ENCODE peak calls at places on chromosome 6, in ten cellular contexts. One of them, this sample, is unnamed.

GRCh38 chr6:31158863-31159855 is 770 bp downstream of the TCF19 start:
- DNase-seq in DMS 273 treated with DMSO at 0.1 percent for 48 hours: no peak
- DNase-seq in LoVo: no peak
- DNase-seq in Kasumi-1: peak
- DNase-seq in NAMALWA: no peak
- DNase-seq in activated CD4-positive, alpha-beta T cell treated with anti-CD3 and anti-CD28 coated beads, Interleukin-2, amount 50 U/mL, for 24 hours: peak
- DNase-seq in hepatocyte: no peak
- DNase-seq in brain microvascular endothelial cell: peak
- DNase-seq in psoas muscle: no peak
- DNase-seq in progenitor cell of endocrine pancreas: no peak
- DNase-seq in this sample: no peak

GRCh38 chr6:80454197-80454596 is 347.7 kb downstream of the BCKDHB start:
- DNase-seq in DMS 273 treated with DMSO at 0.1 percent for 48 hours: no peak
- DNase-seq in activated CD4-positive, alpha-beta T cell treated with anti-CD3 and anti-CD28 coated beads, Interleukin-2, amount 50 U/mL, for 24 hours: no peak
- DNase-seq in NAMALWA: no peak
- DNase-seq in brain microvascular endothelial cell: peak
- DNase-seq in psoas muscle: no peak
- DNase-seq in progenitor cell of endocrine pancreas: no peak
- DNase-seq in hepatocyte: no peak
- DNase-seq in Kasumi-1: no peak
- DNase-seq in LoVo: peak
- DNase-seq in this sample: no peak

GRCh38 chr6:14476793-14477531 is 359.4 kb downstream of the CD83 start:
- DNase-seq in psoas muscle: peak
- DNase-seq in LoVo: peak
- DNase-seq in DMS 273 treated with DMSO at 0.1 percent for 48 hours: peak
- DNase-seq in Kasumi-1: no peak
- DNase-seq in activated CD4-positive, alpha-beta T cell treated with anti-CD3 and anti-CD28 coated beads, Interleukin-2, amount 50 U/mL, for 24 hours: no peak
- DNase-seq in hepatocyte: peak
- DNase-seq in brain microvascular endothelial cell: peak
- DNase-seq in progenitor cell of endocrine pancreas: no peak
- DNase-seq in NAMALWA: no peak
- DNase-seq in this sample: peak

GRCh38 chr6:42958125-42958524 is 2.4 kb upstream of the GNMT start:
- DNase-seq in Kasumi-1: no peak
- DNase-seq in psoas muscle: no peak
- DNase-seq in progenitor cell of endocrine pancreas: no peak
- DNase-seq in LoVo: no peak
- DNase-seq in DMS 273 treated with DMSO at 0.1 percent for 48 hours: no peak
- DNase-seq in brain microvascular endothelial cell: no peak
- DNase-seq in NAMALWA: no peak
- DNase-seq in hepatocyte: no peak
- DNase-seq in activated CD4-positive, alpha-beta T cell treated with anti-CD3 and anti-CD28 coated beads, Interleukin-2, amount 50 U/mL, for 24 hours: no peak
- DNase-seq in this sample: no peak

GRCh38 chr6:26328265-26328844 is 36.6 kb upstream of the BTN3A2 start:
- DNase-seq in activated CD4-positive, alpha-beta T cell treated with anti-CD3 and anti-CD28 coated beads, Interleukin-2, amount 50 U/mL, for 24 hours: no peak
- DNase-seq in NAMALWA: peak
- DNase-seq in progenitor cell of endocrine pancreas: no peak
- DNase-seq in Kasumi-1: no peak
- DNase-seq in hepatocyte: no peak
- DNase-seq in LoVo: no peak
- DNase-seq in psoas muscle: no peak
- DNase-seq in DMS 273 treated with DMSO at 0.1 percent for 48 hours: peak
- DNase-seq in brain microvascular endothelial cell: no peak
- DNase-seq in this sample: peak

GRCh38 chr6:165659945-165660862 is 2.8 kb downstream of the PDE10A start:
- DNase-seq in LoVo: no peak
- DNase-seq in activated CD4-positive, alpha-beta T cell treated with anti-CD3 and anti-CD28 coated beads, Interleukin-2, amount 50 U/mL, for 24 hours: no peak
- DNase-seq in hepatocyte: peak
- DNase-seq in NAMALWA: no peak
- DNase-seq in DMS 273 treated with DMSO at 0.1 percent for 48 hours: no peak
- DNase-seq in Kasumi-1: no peak
- DNase-seq in progenitor cell of endocrine pancreas: peak
- DNase-seq in brain microvascular endothelial cell: no peak
- DNase-seq in psoas muscle: no peak
- DNase-seq in this sample: no peak

GRCh38 chr6:23523771-23524170 is 602.2 kb upstream of the NRSN1 start:
- DNase-seq in NAMALWA: no peak
- DNase-seq in psoas muscle: no peak
- DNase-seq in DMS 273 treated with DMSO at 0.1 percent for 48 hours: peak
- DNase-seq in LoVo: no peak
- DNase-seq in activated CD4-positive, alpha-beta T cell treated with anti-CD3 and anti-CD28 coated beads, Interleukin-2, amount 50 U/mL, for 24 hours: no peak
- DNase-seq in brain microvascular endothelial cell: no peak
- DNase-seq in Kasumi-1: no peak
- DNase-seq in progenitor cell of endocrine pancreas: no peak
- DNase-seq in hepatocyte: no peak
- DNase-seq in this sample: no peak

GRCh38 chr6:53741417-53741816 is 53.4 kb upstream of the LRRC1 start:
- DNase-seq in psoas muscle: no peak
- DNase-seq in Kasumi-1: no peak
- DNase-seq in brain microvascular endothelial cell: no peak
- DNase-seq in activated CD4-positive, alpha-beta T cell treated with anti-CD3 and anti-CD28 coated beads, Interleukin-2, amount 50 U/mL, for 24 hours: no peak
- DNase-seq in NAMALWA: no peak
- DNase-seq in LoVo: no peak
- DNase-seq in hepatocyte: peak
- DNase-seq in DMS 273 treated with DMSO at 0.1 percent for 48 hours: no peak
- DNase-seq in progenitor cell of endocrine pancreas: no peak
- DNase-seq in this sample: peak

GRCh38 chr6:2913621-2914317 is 10.7 kb upstream of the SERPINB9 start:
- DNase-seq in NAMALWA: no peak
- DNase-seq in Kasumi-1: no peak
- DNase-seq in DMS 273 treated with DMSO at 0.1 percent for 48 hours: no peak
- DNase-seq in brain microvascular endothelial cell: no peak
- DNase-seq in LoVo: no peak
- DNase-seq in psoas muscle: no peak
- DNase-seq in progenitor cell of endocrine pancreas: no peak
- DNase-seq in hepatocyte: no peak
- DNase-seq in activated CD4-positive, alpha-beta T cell treated with anti-CD3 and anti-CD28 coated beads, Interleukin-2, amount 50 U/mL, for 24 hours: no peak
- DNase-seq in this sample: no peak

GRCh38 chr6:5151955-5152401 is 66.8 kb downstream of the PPP1R3G start:
- DNase-seq in brain microvascular endothelial cell: peak
- DNase-seq in psoas muscle: no peak
- DNase-seq in Kasumi-1: no peak
- DNase-seq in NAMALWA: no peak
- DNase-seq in activated CD4-positive, alpha-beta T cell treated with anti-CD3 and anti-CD28 coated beads, Interleukin-2, amount 50 U/mL, for 24 hours: no peak
- DNase-seq in progenitor cell of endocrine pancreas: no peak
- DNase-seq in DMS 273 treated with DMSO at 0.1 percent for 48 hours: no peak
- DNase-seq in hepatocyte: no peak
- DNase-seq in LoVo: no peak
- DNase-seq in this sample: no peak

GRCh38 chr6:137165375-137166246 is 7.8 kb downstream of the IL22RA2 start:
- DNase-seq in hepatocyte: no peak
- DNase-seq in Kasumi-1: no peak
- DNase-seq in psoas muscle: no peak
- DNase-seq in progenitor cell of endocrine pancreas: no peak
- DNase-seq in DMS 273 treated with DMSO at 0.1 percent for 48 hours: no peak
- DNase-seq in activated CD4-positive, alpha-beta T cell treated with anti-CD3 and anti-CD28 coated beads, Interleukin-2, amount 50 U/mL, for 24 hours: no peak
- DNase-seq in LoVo: no peak
- DNase-seq in brain microvascular endothelial cell: no peak
- DNase-seq in NAMALWA: peak
- DNase-seq in this sample: no peak

GRCh38 chr6:3287308-3287707 is 28.6 kb downstream of the PSMG4 start:
- DNase-seq in progenitor cell of endocrine pancreas: no peak
- DNase-seq in activated CD4-positive, alpha-beta T cell treated with anti-CD3 and anti-CD28 coated beads, Interleukin-2, amount 50 U/mL, for 24 hours: no peak
- DNase-seq in brain microvascular endothelial cell: no peak
- DNase-seq in NAMALWA: no peak
- DNase-seq in LoVo: no peak
- DNase-seq in DMS 273 treated with DMSO at 0.1 percent for 48 hours: no peak
- DNase-seq in psoas muscle: peak
- DNase-seq in Kasumi-1: no peak
- DNase-seq in hepatocyte: no peak
- DNase-seq in this sample: no peak

GRCh38 chr6:169326067-169326799 is 72.6 kb upstream of the THBS2 start:
- DNase-seq in LoVo: no peak
- DNase-seq in activated CD4-positive, alpha-beta T cell treated with anti-CD3 and anti-CD28 coated beads, Interleukin-2, amount 50 U/mL, for 24 hours: no peak
- DNase-seq in hepatocyte: peak
- DNase-seq in brain microvascular endothelial cell: peak
- DNase-seq in NAMALWA: peak
- DNase-seq in progenitor cell of endocrine pancreas: no peak
- DNase-seq in DMS 273 treated with DMSO at 0.1 percent for 48 hours: no peak
- DNase-seq in Kasumi-1: peak
- DNase-seq in psoas muscle: no peak
- DNase-seq in this sample: peak

GRCh38 chr6:84663866-84664265 is 100.5 kb downstream of the TBX18 start:
- DNase-seq in Kasumi-1: no peak
- DNase-seq in LoVo: no peak
- DNase-seq in brain microvascular endothelial cell: no peak
- DNase-seq in NAMALWA: no peak
- DNase-seq in hepatocyte: no peak
- DNase-seq in progenitor cell of endocrine pancreas: no peak
- DNase-seq in DMS 273 treated with DMSO at 0.1 percent for 48 hours: no peak
- DNase-seq in psoas muscle: no peak
- DNase-seq in activated CD4-positive, alpha-beta T cell treated with anti-CD3 and anti-CD28 coated beads, Interleukin-2, amount 50 U/mL, for 24 hours: no peak
- DNase-seq in this sample: no peak

GRCh38 chr6:135212020-135212806 is 31.1 kb downstream of the MYB start:
- DNase-seq in hepatocyte: no peak
- DNase-seq in brain microvascular endothelial cell: no peak
- DNase-seq in LoVo: no peak
- DNase-seq in NAMALWA: no peak
- DNase-seq in Kasumi-1: no peak
- DNase-seq in psoas muscle: no peak
- DNase-seq in activated CD4-positive, alpha-beta T cell treated with anti-CD3 and anti-CD28 coated beads, Interleukin-2, amount 50 U/mL, for 24 hours: no peak
- DNase-seq in progenitor cell of endocrine pancreas: no peak
- DNase-seq in DMS 273 treated with DMSO at 0.1 percent for 48 hours: no peak
- DNase-seq in this sample: peak

GRCh38 chr6:10695086-10695657 is 400 bp downstream of the PAK1IP1 start:
- DNase-seq in DMS 273 treated with DMSO at 0.1 percent for 48 hours: no peak
- DNase-seq in brain microvascular endothelial cell: no peak
- DNase-seq in progenitor cell of endocrine pancreas: no peak
- DNase-seq in hepatocyte: no peak
- DNase-seq in Kasumi-1: no peak
- DNase-seq in LoVo: peak
- DNase-seq in activated CD4-positive, alpha-beta T cell treated with anti-CD3 and anti-CD28 coated beads, Interleukin-2, amount 50 U/mL, for 24 hours: no peak
- DNase-seq in NAMALWA: no peak
- DNase-seq in psoas muscle: no peak
- DNase-seq in this sample: no peak

GRCh38 chr6:25942561-25943147 is 12.2 kb upstream of the SLC17A2 start:
- DNase-seq in brain microvascular endothelial cell: peak
- DNase-seq in activated CD4-positive, alpha-beta T cell treated with anti-CD3 and anti-CD28 coated beads, Interleukin-2, amount 50 U/mL, for 24 hours: no peak
- DNase-seq in progenitor cell of endocrine pancreas: no peak
- DNase-seq in psoas muscle: no peak
- DNase-seq in NAMALWA: peak
- DNase-seq in DMS 273 treated with DMSO at 0.1 percent for 48 hours: no peak
- DNase-seq in Kasumi-1: peak
- DNase-seq in hepatocyte: peak
- DNase-seq in LoVo: peak
- DNase-seq in this sample: no peak

GRCh38 chr6:14441371-14441781 is 323.8 kb downstream of the CD83 start:
- DNase-seq in DMS 273 treated with DMSO at 0.1 percent for 48 hours: peak
- DNase-seq in progenitor cell of endocrine pancreas: no peak
- DNase-seq in activated CD4-positive, alpha-beta T cell treated with anti-CD3 and anti-CD28 coated beads, Interleukin-2, amount 50 U/mL, for 24 hours: no peak
- DNase-seq in LoVo: no peak
- DNase-seq in hepatocyte: no peak
- DNase-seq in NAMALWA: no peak
- DNase-seq in psoas muscle: no peak
- DNase-seq in brain microvascular endothelial cell: no peak
- DNase-seq in Kasumi-1: no peak
- DNase-seq in this sample: no peak

GRCh38 chr6:6004147-6004995 is 2.4 kb downstream of the NRN1 start:
- DNase-seq in LoVo: no peak
- DNase-seq in progenitor cell of endocrine pancreas: no peak
- DNase-seq in brain microvascular endothelial cell: peak
- DNase-seq in NAMALWA: no peak
- DNase-seq in hepatocyte: no peak
- DNase-seq in Kasumi-1: peak
- DNase-seq in activated CD4-positive, alpha-beta T cell treated with anti-CD3 and anti-CD28 coated beads, Interleukin-2, amount 50 U/mL, for 24 hours: no peak
- DNase-seq in psoas muscle: no peak
- DNase-seq in DMS 273 treated with DMSO at 0.1 percent for 48 hours: no peak
- DNase-seq in this sample: no peak

GRCh38 chr6:153493501-153493900 is 362.4 kb upstream of the RGS17 start:
- DNase-seq in hepatocyte: no peak
- DNase-seq in NAMALWA: no peak
- DNase-seq in psoas muscle: no peak
- DNase-seq in DMS 273 treated with DMSO at 0.1 percent for 48 hours: no peak
- DNase-seq in Kasumi-1: no peak
- DNase-seq in LoVo: no peak
- DNase-seq in brain microvascular endothelial cell: no peak
- DNase-seq in activated CD4-positive, alpha-beta T cell treated with anti-CD3 and anti-CD28 coated beads, Interleukin-2, amount 50 U/mL, for 24 hours: no peak
- DNase-seq in progenitor cell of endocrine pancreas: no peak
- DNase-seq in this sample: no peak